ENCODE peak calls at places on chromosomes 3 and 15, in four cellular contexts. Q is SJSA1, O is GM19239, A is LHCN-M2. L is an unnamed sample.
A peak's percentile ranks its signal among the peaks of the same experiment; 100 is the strongest.

GRCh38 chr3:149623819-149624218 is 34.0 kb downstream of the WWTR1 start:
- DNase-seq in Q (no peak), O (no peak), A (no peak), L (no peak)

GRCh38 chr3:55639143-55639542 is 152.0 kb upstream of the WNT5A start:
- DNase-seq in Q (no peak), O (no peak), A (no peak), L (no peak)

GRCh38 chr15:98076021-98076816 is 115.7 kb downstream of the ARRDC4 start:
- DNase-seq in Q (no peak), O (no peak), A (peak; percentile 67), L (no peak)

GRCh38 chr15:99123706-99124451 is 19.0 kb downstream of the SYNM start:
- DNase-seq in Q (peak; percentile 99), O (no peak), A (peak; percentile 99), L (peak; percentile 69)

GRCh38 chr15:43939070-43939469 is 112.3 kb downstream of the WDR76 start:
- DNase-seq in Q (no peak), O (no peak), A (peak; percentile 41), L (peak; percentile 34)

GRCh38 chr3:81277853-81278252 is 483.6 kb downstream of the GBE1 start:
- DNase-seq in Q (no peak), O (no peak), A (no peak), L (no peak)

GRCh38 chr15:22257668-22258401 is 177.5 kb downstream of the OR4M2 start:
- DNase-seq in Q (no peak), O (no peak), A (no peak), L (no peak)

GRCh38 chr15:41790756-41791546 is 16.7 kb downstream of the MAPKBP1 start:
- DNase-seq in Q (peak; percentile 64), O (no peak), A (peak; percentile 85), L (no peak)

GRCh38 chr3:57958642-57959406 is 49.4 kb upstream of the FLNB start:
- DNase-seq in Q (peak; percentile 86), O (no peak), A (peak; percentile 58), L (no peak)

GRCh38 chr15:99399612-99400011 is 148.3 kb downstream of the LRRC28 start:
- DNase-seq in Q (no peak), O (no peak), A (no peak), L (no peak)

GRCh38 chr15:63938486-63939061 is 104.8 kb upstream of the HERC1 start:
- DNase-seq in Q (no peak), O (no peak), A (no peak), L (peak; percentile 15)

GRCh38 chr3:32249184-32249782 is 10.8 kb downstream of the CMTM8 start:
- DNase-seq in Q (no peak), O (no peak), A (peak; percentile 97), L (no peak)

GRCh38 chr15:91783451-91783850 is 70.1 kb upstream of the SLCO3A1 start:
- DNase-seq in Q (no peak), O (no peak), A (no peak), L (no peak)

GRCh38 chr3:166123088-166123487 is 285.9 kb upstream of the BCHE start:
- DNase-seq in Q (no peak), O (no peak), A (no peak), L (no peak)

GRCh38 chr15:94387854-94388441 is 156.6 kb downstream of the MCTP2 start:
- DNase-seq in Q (no peak), O (no peak), A (no peak), L (no peak)

GRCh38 chr3:129058441-129059194 is 2.0 kb upstream of the GP9 start:
- DNase-seq in Q (no peak), O (no peak), A (no peak), L (peak; percentile 69)

GRCh38 chr3:27616031-27616430 is 106.1 kb downstream of the EOMES start:
- DNase-seq in Q (no peak), O (no peak), A (no peak), L (no peak)

GRCh38 chr3:121819236-121819635 is 15.6 kb downstream of the IQCB1 start:
- DNase-seq in Q (no peak), O (no peak), A (no peak), L (no peak)

GRCh38 chr15:88849376-88850122 is 45.8 kb downstream of the HAPLN3 start:
- DNase-seq in Q (no peak), O (no peak), A (no peak), L (no peak)

GRCh38 chr15:83380026-83380425 is 67.1 kb upstream of the SH3GL3 start:
- DNase-seq in Q (no peak), O (no peak), A (peak; percentile 20), L (no peak)

GRCh38 chr3:56823984-56824703 is 22.4 kb upstream of the ARHGEF3 start:
- DNase-seq in Q (no peak), O (no peak), A (no peak), L (no peak)

GRCh38 chr15:82875411-82876003 is 66.1 kb downstream of the WHAMM start:
- DNase-seq in Q (no peak), O (no peak), A (peak; percentile 82), L (no peak)

GRCh38 chr3:184539801-184540440 is 21.7 kb upstream of the EPHB3 start:
- DNase-seq in Q (no peak), O (no peak), A (no peak), L (peak; percentile 12)

GRCh38 chr3:160616721-160617120 is 51.4 kb upstream of the KPNA4 start:
- DNase-seq in Q (no peak), O (no peak), A (peak; percentile 60), L (no peak)

GRCh38 chr15:71431345-71432336 is 316.4 kb downstream of the THSD4 start:
- DNase-seq in Q (no peak), O (no peak), A (no peak), L (no peak)

GRCh38 chr3:150090877-150091276 is 120.2 kb upstream of the PFN2 start:
- DNase-seq in Q (no peak), O (no peak), A (no peak), L (no peak)

GRCh38 chr15:71485094-71485693 is 325.2 kb upstream of the NR2E3 start:
- DNase-seq in Q (no peak), O (no peak), A (peak; percentile 13), L (no peak)

GRCh38 chr3:198071602-198072285 is 111.7 kb downstream of the LMLN start:
- DNase-seq in Q (peak; percentile 63), O (no peak), A (peak; percentile 95), L (no peak)